ENCODE peak calls at places on chromosomes 4 and X, in five cellular contexts. F is GM23338; B is CD8-positive, alpha-beta T cell; I is H9; U is sigmoid colon. G is an unnamed sample.

GRCh38 chr4:121934635-121935034 is 17.2 kb downstream of the TRPC3 start:
- DNase-seq in U (no peak), I (no peak), F (peak), B (no peak), G (no peak)

GRCh38 chrX:55004231-55004630 is 4.1 kb downstream of the APEX2 start:
- DNase-seq in F (no peak), U (no peak), I (no peak), B (no peak), G (no peak)

GRCh38 chr4:125677665-125678307 is 363.0 kb downstream of the FAT4 start:
- DNase-seq in U (no peak), B (no peak), I (no peak), F (no peak), G (no peak)

GRCh38 chr4:147498031-147498700 is 17.3 kb downstream of the EDNRA start:
- DNase-seq in I (no peak), B (no peak), U (no peak), F (no peak), G (no peak)

GRCh38 chrX:150649096-150649870 is 43.9 kb upstream of the MTMR1 start:
- DNase-seq in F (no peak), I (no peak), B (no peak), U (peak), G (no peak)

GRCh38 chr4:177907736-177908424 is 465.6 kb upstream of the AGA start:
- DNase-seq in F (peak), I (no peak), B (no peak), U (no peak), G (no peak)

GRCh38 chrX:82648062-82648461 is 860.0 kb upstream of the POU3F4 start:
- DNase-seq in U (no peak), F (no peak), B (no peak), I (no peak), G (no peak)

GRCh38 chr4:136917312-136918110 is 614.8 kb downstream of the PCDH18 start:
- DNase-seq in U (no peak), I (no peak), F (no peak), B (no peak), G (no peak)

GRCh38 chrX:69107231-69107739 is 58.0 kb downstream of the PJA1 start:
- DNase-seq in I (peak), U (no peak), F (peak), B (no peak), G (no peak)

GRCh38 chr4:182555997-182556418 is 312.8 kb downstream of the TENM3 start:
- DNase-seq in F (peak), I (peak), B (no peak), U (no peak), G (no peak)

GRCh38 chrX:11437642-11438379 is 144.6 kb downstream of the AMELX start:
- DNase-seq in B (no peak), U (no peak), F (no peak), I (no peak), G (no peak)

GRCh38 chr4:160450861-160451260 is 1348.0 kb downstream of the RAPGEF2 start:
- DNase-seq in B (no peak), U (no peak), I (no peak), F (no peak), G (no peak)

GRCh38 chr4:112951362-112951962 is 98.0 kb upstream of the ANK2 start:
- DNase-seq in F (peak), I (no peak), B (no peak), U (no peak), G (no peak)

GRCh38 chr4:103150677-103151076 is 47.5 kb downstream of the CENPE start:
- DNase-seq in U (no peak), I (no peak), F (no peak), B (no peak), G (no peak)

GRCh38 chrX:130251671-130252070 is 17.0 kb downstream of the ZNF280C start:
- DNase-seq in U (no peak), B (no peak), I (no peak), F (no peak), G (no peak)

GRCh38 chr4:123649644-123650356 is 253.2 kb downstream of the SPRY1 start:
- DNase-seq in F (peak), B (no peak), U (peak), I (peak), G (no peak)

GRCh38 chr4:123651536-123652175 is 255.1 kb downstream of the SPRY1 start:
- DNase-seq in F (no peak), U (no peak), I (no peak), B (no peak), G (no peak)

GRCh38 chr4:123652501-123652900 is 255.9 kb downstream of the SPRY1 start:
- DNase-seq in I (no peak), F (no peak), B (no peak), U (no peak), G (no peak)

GRCh38 chr4:123651127-123651526 is 254.5 kb downstream of the SPRY1 start:
- DNase-seq in U (no peak), F (no peak), B (no peak), I (no peak), G (no peak)

GRCh38 chr4:123649248-123649643 is 252.7 kb downstream of the SPRY1 start:
- DNase-seq in I (no peak), F (no peak), U (no peak), B (no peak), G (no peak)
- H3K27ac ChIP-seq in I (no peak), F (peak), U (peak), B (no peak), G (no peak)

GRCh38 chr4:139665690-139666529 is at the start of gene MGST2:
- DNase-seq in I (peak), U (peak), F (peak), B (peak), G (no peak)

GRCh38 chr4:139665079-139665689 is 435 bp upstream of the MGST2 start:
- DNase-seq in I (no peak), F (no peak), U (no peak), B (no peak), G (no peak)

GRCh38 chr4:139668036-139668435 is 2.4 kb downstream of the MGST2 start:
- DNase-seq in U (no peak), I (no peak), F (no peak), B (no peak), G (no peak)

GRCh38 chr4:139668658-139669201 is 3.1 kb downstream of the MGST2 start:
- DNase-seq in B (no peak), U (no peak), F (no peak), I (no peak), G (no peak)

GRCh38 chr4:139666735-139667266 is 1.2 kb downstream of the MGST2 start:
- DNase-seq in U (peak), I (no peak), F (peak), B (no peak), G (no peak)
- H3K27ac ChIP-seq in U (peak), I (no peak), F (no peak), B (no peak), G (peak)

DNA sequence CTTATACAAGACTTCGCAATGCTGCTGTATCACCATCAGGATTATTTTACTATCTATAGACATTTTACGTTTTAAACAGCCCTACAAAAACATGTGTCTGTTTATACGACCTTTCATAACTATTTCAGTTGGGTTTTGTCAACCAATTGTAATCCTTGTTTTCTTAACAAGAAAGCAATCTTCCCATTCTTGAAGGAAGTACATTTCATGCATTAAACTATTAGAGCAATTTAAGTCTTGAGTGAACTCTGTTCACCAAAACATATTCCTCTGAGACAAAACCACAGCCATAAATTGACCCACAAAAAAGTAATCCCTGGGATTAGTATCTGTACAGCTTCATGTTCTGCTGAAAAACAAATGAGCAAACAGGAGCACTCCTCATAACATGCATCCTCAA is 206.9 kb upstream of the PDE5A start:
- DNase-seq in I (no peak), F (no peak), U (no peak), B (no peak), G (no peak)
- H3K27ac ChIP-seq in I (no peak), F (no peak), U (peak), B (no peak), G (no peak)

DNA sequence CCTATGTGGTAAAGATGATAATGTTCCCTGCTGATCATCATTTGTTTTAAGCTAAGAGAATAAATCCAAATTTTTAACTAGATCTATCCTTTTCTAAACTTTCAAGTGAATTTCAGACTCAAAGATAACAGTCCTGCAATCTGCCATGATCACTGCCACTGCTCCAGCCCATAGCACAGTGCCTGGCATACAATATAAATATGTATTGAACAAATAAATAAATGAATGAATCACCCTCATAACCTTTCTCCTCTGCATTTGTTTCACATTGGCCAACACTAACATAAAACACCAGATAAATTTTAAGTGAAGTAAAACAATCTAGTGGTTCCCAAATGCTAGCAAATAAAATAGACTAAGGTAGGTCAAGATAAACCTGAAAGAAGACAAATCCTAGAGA is 439.0 kb downstream of the GPM6A start:
- DNase-seq in F (no peak), B (no peak), I (no peak), U (no peak), G (no peak)
- H3K27ac ChIP-seq in F (no peak), B (no peak), I (no peak), U (no peak), G (no peak)

DNA sequence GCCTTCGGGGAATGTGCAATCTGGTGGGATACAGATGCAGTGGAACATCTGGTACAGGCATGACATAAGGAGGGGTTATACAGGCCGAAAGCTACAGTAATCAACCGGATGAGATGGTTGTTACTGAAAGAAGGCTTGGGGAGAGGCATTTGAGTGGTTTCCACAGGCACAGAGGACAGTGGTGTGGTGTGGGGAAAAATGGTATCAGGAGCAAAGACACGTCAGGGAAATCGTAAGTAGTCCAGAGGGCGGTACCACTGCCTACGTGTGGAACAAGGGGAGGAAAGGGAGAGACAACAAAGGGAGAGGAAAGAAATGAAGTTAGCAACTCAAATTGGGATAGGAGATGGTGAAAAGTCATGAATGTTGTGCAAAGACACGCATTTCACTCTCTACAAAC is 3.0 kb downstream of the PDLIM3 start:
- DNase-seq in I (no peak), F (no peak), B (no peak), U (no peak), G (no peak)
- H3K27ac ChIP-seq in I (no peak), F (no peak), B (no peak), U (peak), G (no peak)

GRCh38 chr4:27463816-27464215 is 603.2 kb downstream of the STIM2 start:
- DNase-seq in B (no peak), F (no peak), U (no peak), I (no peak), G (no peak)
- H3K27ac ChIP-seq in B (no peak), F (no peak), U (no peak), I (no peak), G (no peak)

G was measured in caudate nucleus.